ENCODE peak calls at places on chromosome 10, in five cellular contexts. One of them, this sample, is unnamed.

GRCh38 chr10:22605168-22605567 is 109.2 kb downstream of the PIP4K2A start:
- DNase-seq in fibroblast of the aortic adventitia: peak
- DNase-seq in transverse colon: no peak
- DNase-seq in ovary: no peak
- DNase-seq in fibroblast of pulmonary artery: peak
- DNase-seq in this sample: no peak

GRCh38 chr10:78288716-78289115 is 255.1 kb downstream of the RPS24 start:
- DNase-seq in ovary: no peak
- DNase-seq in transverse colon: no peak
- DNase-seq in fibroblast of pulmonary artery: no peak
- DNase-seq in fibroblast of the aortic adventitia: no peak
- DNase-seq in this sample: no peak

GRCh38 chr10:3433988-3434387 is 261.4 kb upstream of the PITRM1 start:
- DNase-seq in transverse colon: no peak
- DNase-seq in fibroblast of the aortic adventitia: no peak
- DNase-seq in ovary: no peak
- DNase-seq in fibroblast of pulmonary artery: no peak
- DNase-seq in this sample: no peak

GRCh38 chr10:23370106-23370505 is 25.5 kb upstream of the C10orf67 start:
- DNase-seq in ovary: no peak
- DNase-seq in fibroblast of pulmonary artery: peak
- DNase-seq in transverse colon: no peak
- DNase-seq in fibroblast of the aortic adventitia: no peak
- DNase-seq in this sample: no peak

GRCh38 chr10:131725736-131726459 is 174.9 kb upstream of the PPP2R2D start:
- DNase-seq in fibroblast of the aortic adventitia: no peak
- DNase-seq in transverse colon: no peak
- DNase-seq in fibroblast of pulmonary artery: no peak
- DNase-seq in ovary: no peak
- DNase-seq in this sample: peak

GRCh38 chr10:111323567-111323966 is 246.7 kb downstream of the ADRA2A start:
- DNase-seq in fibroblast of pulmonary artery: no peak
- DNase-seq in transverse colon: no peak
- DNase-seq in ovary: no peak
- DNase-seq in fibroblast of the aortic adventitia: no peak
- DNase-seq in this sample: no peak

GRCh38 chr10:51342381-51342780 is 268.1 kb downstream of the PRKG1 start:
- DNase-seq in fibroblast of pulmonary artery: no peak
- DNase-seq in fibroblast of the aortic adventitia: peak
- DNase-seq in transverse colon: no peak
- DNase-seq in ovary: no peak
- DNase-seq in this sample: no peak

GRCh38 chr10:90125966-90126600 is 424.7 kb downstream of the KIF20B start:
- DNase-seq in ovary: no peak
- DNase-seq in fibroblast of the aortic adventitia: peak
- DNase-seq in fibroblast of pulmonary artery: peak
- DNase-seq in transverse colon: no peak
- DNase-seq in this sample: no peak

GRCh38 chr10:12194752-12195271 is 879 bp downstream of the NUDT5 start:
- DNase-seq in fibroblast of the aortic adventitia: peak
- DNase-seq in ovary: peak
- DNase-seq in transverse colon: peak
- DNase-seq in fibroblast of pulmonary artery: peak
- DNase-seq in this sample: peak

GRCh38 chr10:95391164-95391563 is 100.4 kb upstream of the PDLIM1 start:
- DNase-seq in ovary: no peak
- DNase-seq in fibroblast of pulmonary artery: no peak
- DNase-seq in transverse colon: no peak
- DNase-seq in fibroblast of the aortic adventitia: no peak
- DNase-seq in this sample: no peak

GRCh38 chr10:64379898-64380297 is 858.7 kb downstream of the REEP3 start:
- DNase-seq in fibroblast of pulmonary artery: no peak
- DNase-seq in ovary: no peak
- DNase-seq in fibroblast of the aortic adventitia: no peak
- DNase-seq in transverse colon: peak
- DNase-seq in this sample: no peak

GRCh38 chr10:1377231-1377630 is 321.0 kb downstream of the WDR37 start:
- DNase-seq in ovary: no peak
- DNase-seq in fibroblast of pulmonary artery: no peak
- DNase-seq in fibroblast of the aortic adventitia: no peak
- DNase-seq in transverse colon: no peak
- DNase-seq in this sample: peak

GRCh38 chr10:6347391-6347951 is 144.7 kb downstream of the PFKFB3 start:
- DNase-seq in ovary: no peak
- DNase-seq in fibroblast of the aortic adventitia: no peak
- DNase-seq in transverse colon: no peak
- DNase-seq in fibroblast of pulmonary artery: no peak
- DNase-seq in this sample: no peak

GRCh38 chr10:4617626-4618025 is 208.4 kb upstream of the AKR1E2 start:
- DNase-seq in fibroblast of pulmonary artery: no peak
- DNase-seq in transverse colon: no peak
- DNase-seq in ovary: no peak
- DNase-seq in fibroblast of the aortic adventitia: no peak
- DNase-seq in this sample: no peak

GRCh38 chr10:127338391-127339108 is 142.2 kb upstream of the INSYN2A start:
- DNase-seq in fibroblast of pulmonary artery: peak
- DNase-seq in transverse colon: no peak
- DNase-seq in fibroblast of the aortic adventitia: peak
- DNase-seq in ovary: no peak
- DNase-seq in this sample: no peak

GRCh38 chr10:74072503-74072902 is 74.6 kb downstream of the VCL start:
- DNase-seq in fibroblast of the aortic adventitia: no peak
- DNase-seq in transverse colon: no peak
- DNase-seq in fibroblast of pulmonary artery: peak
- DNase-seq in ovary: no peak
- DNase-seq in this sample: no peak

GRCh38 chr10:59702347-59702746 is 7.3 kb downstream of the SLC16A9 start:
- DNase-seq in fibroblast of the aortic adventitia: no peak
- DNase-seq in transverse colon: no peak
- DNase-seq in fibroblast of pulmonary artery: no peak
- DNase-seq in ovary: no peak
- DNase-seq in this sample: no peak

DNA sequence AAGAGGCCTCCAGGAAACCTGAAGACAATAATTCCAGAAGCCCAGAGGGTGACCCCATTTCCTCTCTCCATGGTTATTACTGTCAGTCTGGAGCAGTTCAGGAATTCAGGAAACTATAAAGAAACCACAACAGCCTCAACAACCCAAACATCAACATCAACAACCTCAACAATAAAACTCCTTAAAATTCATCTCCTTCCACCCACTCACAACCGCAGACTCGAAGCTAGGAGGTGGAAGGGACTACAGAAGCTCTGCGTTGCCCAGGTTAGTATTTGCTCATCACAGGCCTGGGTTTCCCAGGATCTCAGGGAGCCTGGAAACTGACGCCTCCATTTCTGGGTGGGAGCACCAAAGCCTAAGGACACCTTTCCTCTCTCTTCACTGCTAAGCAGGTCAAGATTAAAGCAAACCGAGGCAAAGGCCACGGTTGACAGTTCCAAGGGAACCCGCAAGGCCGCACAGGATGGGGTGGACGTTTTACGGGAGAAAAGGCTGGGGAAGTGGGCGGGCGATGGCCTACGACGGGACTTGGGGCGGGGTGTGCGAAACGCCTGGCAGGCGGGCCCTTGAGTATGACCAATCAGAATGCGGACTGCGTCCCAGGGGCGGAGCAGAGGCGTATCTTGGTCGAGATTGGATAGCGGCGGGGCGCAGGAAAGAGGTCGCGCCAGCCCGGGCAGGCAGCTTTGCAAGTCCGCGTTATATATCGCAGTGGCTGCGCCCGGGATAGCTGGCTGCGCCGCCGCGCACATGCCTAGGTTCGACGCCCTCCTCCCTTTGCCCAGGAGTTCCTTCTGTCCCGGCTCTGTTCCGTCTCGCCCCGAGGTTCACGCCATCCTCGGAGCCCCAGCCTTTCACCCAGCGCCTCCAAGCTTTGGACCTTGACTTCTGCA is at the start of gene ELOVL3:
- DNase-seq in ovary: peak
- DNase-seq in fibroblast of the aortic adventitia: peak
- DNase-seq in transverse colon: peak
- DNase-seq in fibroblast of pulmonary artery: peak
- DNase-seq in this sample: peak
- H3K4me3 ChIP-seq in ovary: peak
- H3K4me3 ChIP-seq in fibroblast of the aortic adventitia: peak
- H3K4me3 ChIP-seq in transverse colon: no peak
- H3K4me3 ChIP-seq in fibroblast of pulmonary artery: peak
- H3K4me3 ChIP-seq in this sample: peak

GRCh38 chr10:21495002-21495685 is 30.3 kb downstream of the SKIDA1 start:
- DNase-seq in transverse colon: no peak
- DNase-seq in fibroblast of the aortic adventitia: peak
- DNase-seq in ovary: peak
- DNase-seq in fibroblast of pulmonary artery: peak
- DNase-seq in this sample: no peak

GRCh38 chr10:21494221-21495001 is 31.1 kb downstream of the SKIDA1 start:
- DNase-seq in fibroblast of pulmonary artery: no peak
- DNase-seq in transverse colon: no peak
- DNase-seq in fibroblast of the aortic adventitia: no peak
- DNase-seq in ovary: peak
- DNase-seq in this sample: no peak

GRCh38 chr10:21496285-21497176 is 29.0 kb downstream of the SKIDA1 start:
- DNase-seq in transverse colon: peak
- DNase-seq in fibroblast of the aortic adventitia: no peak
- DNase-seq in fibroblast of pulmonary artery: peak
- DNase-seq in ovary: peak
- DNase-seq in this sample: peak

GRCh38 chr10:21495686-21496284 is 29.7 kb downstream of the SKIDA1 start:
- DNase-seq in fibroblast of pulmonary artery: peak
- DNase-seq in ovary: peak
- DNase-seq in transverse colon: peak
- DNase-seq in fibroblast of the aortic adventitia: peak
- DNase-seq in this sample: peak

DNA sequence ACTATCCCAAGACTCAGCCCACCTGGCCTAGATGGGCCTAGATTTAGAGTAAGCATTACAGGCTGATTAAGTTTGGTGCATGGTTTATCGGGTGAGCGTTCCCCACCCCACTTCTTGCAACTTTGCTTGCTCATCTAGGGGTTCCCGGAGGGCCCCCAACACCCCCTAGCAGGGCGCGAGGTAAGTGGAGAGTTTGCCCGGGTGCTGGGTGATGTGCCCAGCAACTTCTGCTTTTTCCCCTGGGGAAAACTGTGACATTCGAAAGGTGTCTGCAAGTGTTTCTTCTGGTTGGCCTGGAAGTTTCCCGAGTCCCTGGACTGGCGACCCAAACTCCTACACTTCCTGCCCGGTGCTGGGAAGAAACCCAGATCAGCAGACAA is 31.7 kb downstream of the SKIDA1 start:
- DNase-seq in fibroblast of the aortic adventitia: no peak
- DNase-seq in transverse colon: no peak
- DNase-seq in ovary: no peak
- DNase-seq in fibroblast of pulmonary artery: no peak
- DNase-seq in this sample: no peak
- H3K4me3 ChIP-seq in fibroblast of the aortic adventitia: no peak
- H3K4me3 ChIP-seq in transverse colon: no peak
- H3K4me3 ChIP-seq in ovary: no peak
- H3K4me3 ChIP-seq in fibroblast of pulmonary artery: peak
- H3K4me3 ChIP-seq in this sample: peak

DNA sequence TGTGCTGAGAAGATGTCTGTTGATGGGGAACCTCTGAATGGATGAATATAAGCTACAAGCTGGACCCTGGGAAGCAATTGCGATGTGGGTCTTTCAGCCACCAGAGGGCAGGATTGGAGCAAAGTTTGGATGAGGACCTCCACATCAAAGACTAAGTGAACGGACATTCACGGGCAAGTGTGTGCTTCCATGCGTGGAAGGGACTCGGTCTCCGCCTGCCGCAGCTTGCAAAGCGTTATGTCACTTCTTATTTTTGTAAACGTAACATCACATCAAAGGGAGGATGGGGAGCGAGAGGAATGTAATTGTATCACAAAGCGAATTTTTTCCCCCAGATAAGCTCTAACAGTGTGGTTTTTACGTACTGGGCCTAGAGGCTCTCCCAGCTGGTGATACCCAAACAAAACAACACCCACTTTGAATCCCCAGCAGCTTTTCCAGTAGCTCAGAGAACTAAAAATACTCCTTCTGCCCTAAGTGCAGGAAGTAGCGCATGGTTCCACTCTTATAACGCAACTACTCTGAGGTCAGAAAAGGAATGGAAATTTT is 65.0 kb downstream of the VWA2 start:
- DNase-seq in ovary: peak
- DNase-seq in fibroblast of the aortic adventitia: peak
- DNase-seq in fibroblast of pulmonary artery: peak
- DNase-seq in transverse colon: peak
- DNase-seq in this sample: peak
- H3K4me3 ChIP-seq in ovary: peak
- H3K4me3 ChIP-seq in fibroblast of the aortic adventitia: peak
- H3K4me3 ChIP-seq in fibroblast of pulmonary artery: peak
- H3K4me3 ChIP-seq in transverse colon: no peak
- H3K4me3 ChIP-seq in this sample: peak

GRCh38 chr10:122127943-122128342 is 139.0 kb downstream of the TACC2 start:
- DNase-seq in fibroblast of the aortic adventitia: no peak
- DNase-seq in fibroblast of pulmonary artery: no peak
- DNase-seq in ovary: no peak
- DNase-seq in transverse colon: no peak
- DNase-seq in this sample: no peak

GRCh38 chr10:122128357-122128756 is 139.4 kb downstream of the TACC2 start:
- DNase-seq in transverse colon: peak
- DNase-seq in ovary: peak
- DNase-seq in fibroblast of the aortic adventitia: peak
- DNase-seq in fibroblast of pulmonary artery: peak
- DNase-seq in this sample: peak

GRCh38 chr10:122124342-122124741 is 135.4 kb downstream of the TACC2 start:
- DNase-seq in transverse colon: no peak
- DNase-seq in fibroblast of pulmonary artery: no peak
- DNase-seq in fibroblast of the aortic adventitia: no peak
- DNase-seq in ovary: no peak
- DNase-seq in this sample: no peak

GRCh38 chr10:122124808-122125207 is 135.8 kb downstream of the TACC2 start:
- DNase-seq in fibroblast of the aortic adventitia: no peak
- DNase-seq in fibroblast of pulmonary artery: no peak
- DNase-seq in ovary: no peak
- DNase-seq in transverse colon: no peak
- DNase-seq in this sample: no peak

DNA sequence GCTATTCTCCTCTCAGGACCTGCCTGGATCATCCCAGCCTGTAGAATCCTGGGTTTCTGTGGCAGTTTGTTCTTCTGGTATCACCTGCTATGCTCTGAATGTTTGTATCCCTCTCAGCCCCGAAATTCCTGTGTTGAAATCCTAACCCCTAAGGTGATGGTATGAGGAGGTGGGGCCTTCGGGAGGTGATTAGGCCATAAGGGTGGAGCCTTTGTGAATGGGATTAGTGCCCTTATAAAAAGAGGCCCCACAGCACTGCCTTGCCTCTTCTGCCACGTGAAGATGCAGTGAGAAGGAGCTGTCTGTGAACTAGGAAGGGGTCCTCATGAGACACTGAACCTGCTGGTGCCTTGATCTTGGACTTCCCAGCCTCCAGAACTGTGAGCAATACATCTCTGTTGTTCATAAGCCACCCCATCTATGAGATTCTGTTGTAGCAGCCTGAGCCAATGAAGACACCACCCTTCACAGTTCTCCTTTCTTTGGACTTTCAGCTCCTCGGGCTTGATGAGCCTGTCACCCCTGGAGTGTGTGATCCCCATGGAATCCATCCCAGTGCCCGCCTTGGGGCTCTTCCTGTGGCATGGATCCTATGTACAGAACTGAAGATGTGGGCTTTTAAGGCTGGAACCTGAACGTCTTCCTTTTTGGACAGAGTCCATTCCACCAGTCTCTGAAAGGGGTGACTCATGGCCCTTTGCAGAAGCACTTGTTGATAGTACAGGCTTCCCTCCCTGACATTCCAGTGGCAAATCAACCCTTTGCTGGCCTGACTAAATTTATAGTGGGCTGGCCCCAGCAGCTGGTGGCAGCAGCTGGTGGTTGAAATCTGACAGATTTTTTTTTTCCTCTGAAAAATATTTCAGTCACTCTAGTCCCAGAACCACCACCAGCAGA is 138.0 kb downstream of the TACC2 start:
- DNase-seq in fibroblast of pulmonary artery: peak
- DNase-seq in ovary: peak
- DNase-seq in fibroblast of the aortic adventitia: peak
- DNase-seq in transverse colon: no peak
- DNase-seq in this sample: no peak
- H3K4me3 ChIP-seq in fibroblast of pulmonary artery: no peak
- H3K4me3 ChIP-seq in ovary: no peak
- H3K4me3 ChIP-seq in fibroblast of the aortic adventitia: no peak
- H3K4me3 ChIP-seq in transverse colon: no peak
- H3K4me3 ChIP-seq in this sample: no peak